ENCODE peak calls at places on chromosomes 2 and 18, in seven cellular contexts. F, T, L, Z, H, I and A are unnamed samples.
A peak's percentile ranks its signal among the peaks of the same experiment; 100 is the strongest.

GRCh38 chr2:137946227-137946626 is 18.0 kb upstream of the HNMT start:
- DNase-seq in L (no peak), I (no peak), H (no peak), T (no peak), F (no peak), Z (no peak), A (no peak)

GRCh38 chr2:99448556-99448955 is 41.3 kb downstream of the REV1 start:
- DNase-seq in H (no peak), L (no peak), I (no peak), F (no peak), T (peak; percentile 91), Z (peak; percentile 94), A (no peak)

GRCh38 chr18:56627991-56628390 is 10.4 kb downstream of the TXNL1 start:
- DNase-seq in I (no peak), H (no peak), Z (no peak), F (no peak), T (no peak), L (no peak), A (no peak)

GRCh38 chr18:9392726-9393125 is 58.2 kb downstream of the TWSG1 start:
- DNase-seq in F (no peak), I (no peak), L (peak; percentile 7), T (no peak), Z (no peak), H (no peak), A (no peak)

GRCh38 chr18:28594034-28594433 is 417.1 kb upstream of the CDH2 start:
- DNase-seq in F (no peak), I (no peak), H (no peak), T (peak; percentile 80), L (no peak), Z (peak; percentile 88), A (no peak)

GRCh38 chr2:102803041-102803896 is 41.4 kb downstream of the TMEM182 start:
- DNase-seq in T (no peak), F (no peak), L (no peak), Z (peak; percentile 65), I (peak; percentile 40), H (no peak), A (no peak)

GRCh38 chr2:65103013-65103720 is 26.7 kb downstream of the RAB1A start:
- DNase-seq in Z (no peak), T (peak; percentile 4), L (peak; percentile 14), H (no peak), F (no peak), I (no peak), A (no peak)

GRCh38 chr2:30106543-30106942 is 40.3 kb upstream of the YPEL5 start:
- DNase-seq in F (peak; percentile 57), L (no peak), I (no peak), T (no peak), Z (peak; percentile 5), H (no peak), A (no peak)

GRCh38 chr18:47413327-47413726 is 161.9 kb upstream of the SKOR2 start:
- DNase-seq in T (no peak), L (no peak), H (no peak), I (no peak), Z (no peak), F (no peak), A (no peak)

DNA sequence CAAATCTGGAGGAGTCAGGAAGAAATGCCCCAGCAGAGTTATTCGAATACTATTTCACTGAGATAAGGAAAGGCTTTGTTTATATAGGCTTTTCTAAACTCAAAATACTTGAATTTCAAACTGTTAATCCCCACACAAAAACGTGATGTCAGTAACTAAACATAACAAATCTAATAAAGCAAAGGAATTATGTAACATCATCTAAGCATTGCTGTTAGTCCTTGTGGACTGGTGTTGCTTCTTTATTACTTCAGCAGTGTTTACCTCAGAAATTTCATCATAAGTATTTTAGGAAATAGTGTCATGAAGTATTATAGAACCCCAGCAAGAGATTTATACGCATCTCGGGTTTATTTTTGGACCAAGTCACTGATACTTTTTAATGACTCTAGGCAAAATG is 19.7 kb upstream of the SANBR start:
- DNase-seq in H (no peak), L (no peak), I (no peak), T (no peak), F (no peak), Z (no peak), A (no peak)
- H2AFZ ChIP-seq in H (no peak overlapping the region), L (no peak overlapping the region), I (no peak overlapping the region), T (no peak overlapping the region), F (no peak overlapping the region), Z (no peak overlapping the region), A (no peak overlapping the region)

DNA sequence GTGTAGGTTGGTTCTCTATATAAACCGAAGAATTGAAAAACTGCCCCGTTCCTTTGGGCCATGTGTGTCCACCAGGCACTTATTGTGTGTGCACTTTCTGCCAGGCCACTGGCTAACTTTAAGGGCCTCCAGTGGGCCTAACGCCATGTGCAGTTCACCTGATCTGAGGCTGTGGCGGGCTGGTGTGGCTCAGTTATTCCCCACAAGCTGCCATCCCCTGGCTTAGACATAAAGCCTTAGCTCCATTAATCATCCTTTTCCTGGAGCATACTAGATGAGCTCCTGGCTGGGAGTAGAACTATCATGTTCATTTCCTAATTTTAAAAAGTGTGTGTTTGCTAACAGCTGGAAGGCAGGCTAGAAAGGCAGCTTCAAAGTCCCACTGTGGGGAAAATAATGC is 304.1 kb upstream of the TNP1 start:
- DNase-seq in L (no peak), F (no peak), H (no peak), I (no peak), T (no peak), Z (no peak), A (no peak)
- H2AFZ ChIP-seq in L (no peak overlapping the region), F (no peak overlapping the region), H (no peak overlapping the region), I (no peak overlapping the region), T (no peak overlapping the region), Z (no peak overlapping the region), A (no peak overlapping the region)

DNA sequence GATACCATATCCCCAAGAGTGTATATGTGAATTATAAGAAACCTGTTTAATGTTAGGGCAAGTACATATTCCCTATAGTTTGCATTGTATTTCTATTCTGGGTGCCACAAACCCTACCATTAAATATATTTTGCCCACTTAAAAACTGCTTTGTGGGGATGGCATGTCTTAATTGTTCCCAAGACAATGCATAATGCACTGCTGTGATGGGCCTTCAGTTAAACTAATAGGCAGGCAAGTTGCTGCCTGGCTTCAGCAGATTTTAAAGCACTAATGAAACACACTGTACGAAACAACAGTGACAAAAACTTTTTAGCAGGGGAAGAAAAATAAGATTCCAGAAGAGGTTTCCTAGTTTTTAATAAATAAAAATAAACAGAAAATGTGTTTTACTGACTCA is 104.8 kb upstream of the VRK2 start:
- DNase-seq in T (no peak), L (no peak), Z (no peak), H (no peak), F (no peak), I (no peak), A (no peak)
- H2AFZ ChIP-seq in T (no peak overlapping the region), L (no peak overlapping the region), Z (no peak overlapping the region), H (no peak overlapping the region), F (no peak overlapping the region), I (no peak overlapping the region), A (no peak overlapping the region)

GRCh38 chr18:54147439-54147838 is 77.0 kb downstream of the MBD2 start:
- DNase-seq in L (no peak), I (peak; percentile 13), Z (no peak), T (no peak), H (no peak), F (no peak), A (no peak)

GRCh38 chr18:54148151-54148550 is 76.3 kb downstream of the MBD2 start:
- DNase-seq in T (no peak), F (no peak), Z (no peak), H (no peak), L (no peak), I (no peak), A (no peak)

GRCh38 chr18:54150226-54150625 is 74.2 kb downstream of the MBD2 start:
- DNase-seq in F (no peak), Z (peak; percentile 42), T (peak; percentile 31), H (no peak), I (no peak), L (no peak), A (no peak)

GRCh38 chr18:54148678-54149077 is 75.8 kb downstream of the MBD2 start:
- DNase-seq in F (no peak), H (no peak), T (no peak), L (no peak), I (no peak), Z (no peak), A (no peak)

DNA sequence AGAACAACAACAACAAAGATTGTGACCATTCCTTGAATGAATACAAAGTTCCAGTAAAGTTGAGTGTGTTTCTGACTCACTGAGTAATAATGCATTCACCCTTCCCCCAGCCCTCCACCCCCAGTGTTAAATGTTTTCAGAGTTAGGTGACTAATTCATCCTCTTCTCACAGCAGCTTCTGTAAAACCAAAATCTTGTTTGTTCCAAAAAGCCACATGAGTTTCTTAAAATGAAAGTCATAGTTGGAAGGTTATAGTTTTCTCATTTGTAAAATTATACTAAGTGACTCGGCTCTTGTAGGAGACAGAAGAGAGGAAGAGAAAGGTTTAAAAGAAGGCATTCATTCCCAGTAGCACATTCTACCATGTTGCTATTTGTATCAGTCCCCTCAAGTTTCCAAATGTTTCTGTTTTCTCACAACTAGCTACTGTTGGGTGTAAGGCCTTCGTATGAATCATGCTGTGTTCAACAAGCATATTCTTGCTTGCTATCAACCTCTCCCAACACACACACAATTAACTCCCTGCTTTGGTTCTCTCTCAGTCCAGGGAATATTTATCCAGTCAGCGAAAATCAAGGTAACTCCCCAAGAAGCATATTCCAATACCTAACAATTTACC is 75.3 kb downstream of the MBD2 start:
- DNase-seq in Z (peak; percentile 89), H (no peak), T (peak; percentile 91), I (no peak), L (no peak), F (peak; percentile 91), A (no peak)
- H2AFZ ChIP-seq in Z (no peak overlapping the region), H (peak overlapping the region; percentile 71), T (peak overlapping the region; percentile 52), I (no peak overlapping the region), L (no peak overlapping the region), F (peak overlapping the region; percentile 21), A (no peak overlapping the region)

GRCh38 chr2:37857485-37858196 is 67.4 kb upstream of the RMDN2 start:
- DNase-seq in Z (no peak), H (no peak), F (no peak), L (no peak), I (no peak), T (no peak), A (no peak)
- H2AFZ ChIP-seq in Z (no peak overlapping the region), H (no peak overlapping the region), F (no peak overlapping the region), L (no peak overlapping the region), I (no peak overlapping the region), T (no peak overlapping the region), A (no peak overlapping the region)

GRCh38 chr2:190858817-190859216 is 21.8 kb upstream of the GLS start:
- DNase-seq in Z (peak; percentile 82), L (no peak), H (no peak), I (no peak), F (peak; percentile 50), T (peak; percentile 70), A (no peak)
- H2AFZ ChIP-seq in Z (peak overlapping the region; percentile 70), L (no peak overlapping the region), H (peak overlapping the region; percentile 54), I (no peak overlapping the region), F (no peak overlapping the region), T (peak overlapping the region; percentile 75), A (peak overlapping the region; percentile 79)